ENCODE peak calls at places on chromosomes 7 and 10, in four cellular contexts. X is psoas muscle, Q is Caki2, A is Peyer's patch. J is an unnamed sample.
A peak's percentile ranks its signal among the peaks of the same experiment; 100 is the strongest.

GRCh38 chr7:2508327-2509231 is 11.0 kb upstream of the LFNG start:
- DNase-seq in X (peak; percentile 70), Q (no peak), A (peak; percentile 94), J (peak; percentile 93)

GRCh38 chr7:73893342-73894101 is 32.6 kb downstream of the TMEM270 start:
- DNase-seq in X (peak; percentile 92), Q (no peak), A (no peak), J (no peak)

GRCh38 chr7:7565746-7566650 is 686 bp upstream of the MIOS start:
- DNase-seq in X (peak; percentile 23), Q (no peak), A (peak; percentile 54), J (peak; percentile 19)

GRCh38 chr10:930415-931325 is 835 bp downstream of the LARP4B start:
- DNase-seq in X (peak; percentile 37), Q (peak; percentile 46), A (peak; percentile 76), J (peak; percentile 56)

GRCh38 chr10:79137826-79138225 is 69.1 kb downstream of the ZMIZ1 start:
- DNase-seq in X (peak; percentile 65), Q (no peak), A (peak; percentile 74), J (peak; percentile 98)

GRCh38 chr10:84447701-84448400 is 119.5 kb downstream of the CCSER2 start:
- DNase-seq in X (no peak), Q (no peak), A (no peak), J (no peak)

GRCh38 chr7:15621468-15621867 is 59.7 kb upstream of the AGMO start:
- DNase-seq in X (no peak), Q (no peak), A (no peak), J (no peak)

GRCh38 chr10:73433538-73433867 is at the start of gene MSS51:
- DNase-seq in X (peak; percentile 29), Q (no peak), A (no peak), J (no peak)

GRCh38 chr7:152674860-152675760 is 831 bp downstream of the XRCC2 start:
- DNase-seq in X (no peak), Q (peak; percentile 30), A (no peak), J (peak; percentile 70)

GRCh38 chr7:110905773-110906566 is 185.0 kb upstream of the LRRN3 start:
- DNase-seq in X (no peak), Q (no peak), A (no peak), J (no peak)

GRCh38 chr7:135098391-135098790 is 49.5 kb upstream of the TMEM140 start:
- DNase-seq in X (no peak), Q (no peak), A (no peak), J (no peak)

GRCh38 chr7:44063547-44063893 is 1.8 kb downstream of the PGAM2 start:
- DNase-seq in X (peak; percentile 16), Q (no peak), A (no peak), J (no peak)

GRCh38 chr7:1854521-1855395 is 184.7 kb downstream of the ELFN1 start:
- DNase-seq in X (no peak), Q (no peak), A (peak; percentile 40), J (peak; percentile 76)

GRCh38 chr10:61832866-61833481 is 68.5 kb upstream of the ARID5B start:
- DNase-seq in X (no peak), Q (no peak), A (no peak), J (no peak)

GRCh38 chr7:134630890-134631289 is 15.8 kb upstream of the BPGM start:
- DNase-seq in X (no peak), Q (no peak), A (no peak), J (no peak)